ENCODE peak calls at places on chromosome 17, in five cellular contexts. One of them, this sample, is unnamed.

GRCh38 chr17:76341301-76341700 is 12.4 kb downstream of the PRPSAP1 start:
- DNase-seq in iris pigment epithelial cell: no peak
- DNase-seq in hepatic stellate cell: no peak
- DNase-seq in upper lobe of right lung: no peak
- DNase-seq in T-helper 2 cell: no peak
- DNase-seq in this sample: no peak

GRCh38 chr17:280901-281300 is 71.7 kb downstream of the RPH3AL start:
- DNase-seq in iris pigment epithelial cell: no peak
- DNase-seq in hepatic stellate cell: no peak
- DNase-seq in upper lobe of right lung: peak
- DNase-seq in T-helper 2 cell: no peak
- DNase-seq in this sample: no peak

GRCh38 chr17:74281799-74282198 is 7.8 kb downstream of the DNAI2 start:
- DNase-seq in iris pigment epithelial cell: no peak
- DNase-seq in hepatic stellate cell: no peak
- DNase-seq in upper lobe of right lung: no peak
- DNase-seq in T-helper 2 cell: no peak
- DNase-seq in this sample: no peak

GRCh38 chr17:80346498-80347275 is 68.3 kb upstream of the ENDOV start:
- DNase-seq in iris pigment epithelial cell: no peak
- DNase-seq in hepatic stellate cell: no peak
- DNase-seq in upper lobe of right lung: peak
- DNase-seq in T-helper 2 cell: no peak
- DNase-seq in this sample: no peak

GRCh38 chr17:9517396-9517795 is 58.2 kb downstream of the STX8 start:
- DNase-seq in iris pigment epithelial cell: no peak
- DNase-seq in hepatic stellate cell: no peak
- DNase-seq in upper lobe of right lung: no peak
- DNase-seq in T-helper 2 cell: no peak
- DNase-seq in this sample: no peak

GRCh38 chr17:36510636-36511035 is 24.0 kb downstream of the MYO19 start:
- DNase-seq in iris pigment epithelial cell: no peak
- DNase-seq in hepatic stellate cell: no peak
- DNase-seq in upper lobe of right lung: no peak
- DNase-seq in T-helper 2 cell: no peak
- DNase-seq in this sample: no peak

GRCh38 chr17:70906808-70907207 is 737.5 kb downstream of the KCNJ2 start:
- DNase-seq in iris pigment epithelial cell: peak
- DNase-seq in hepatic stellate cell: no peak
- DNase-seq in upper lobe of right lung: no peak
- DNase-seq in T-helper 2 cell: no peak
- DNase-seq in this sample: no peak

GRCh38 chr17:1647802-1648581 is 1.7 kb downstream of the RILP start:
- DNase-seq in iris pigment epithelial cell: no peak
- DNase-seq in hepatic stellate cell: no peak
- DNase-seq in upper lobe of right lung: peak
- DNase-seq in T-helper 2 cell: no peak
- DNase-seq in this sample: no peak

GRCh38 chr17:75601057-75601987 is 13.7 kb downstream of the MYO15B start:
- DNase-seq in iris pigment epithelial cell: peak
- DNase-seq in hepatic stellate cell: no peak
- DNase-seq in upper lobe of right lung: peak
- DNase-seq in T-helper 2 cell: peak
- DNase-seq in this sample: peak

GRCh38 chr17:60641810-60642220 is 35.8 kb upstream of the BCAS3 start:
- DNase-seq in iris pigment epithelial cell: peak
- DNase-seq in hepatic stellate cell: peak
- DNase-seq in upper lobe of right lung: no peak
- DNase-seq in T-helper 2 cell: peak
- DNase-seq in this sample: peak

GRCh38 chr17:17142556-17142955 is 63.6 kb downstream of the PLD6 start:
- DNase-seq in iris pigment epithelial cell: no peak
- DNase-seq in hepatic stellate cell: no peak
- DNase-seq in upper lobe of right lung: no peak
- DNase-seq in T-helper 2 cell: no peak
- DNase-seq in this sample: no peak

GRCh38 chr17:16491703-16492612 is at the start of gene LRRC75A:
- DNase-seq in iris pigment epithelial cell: peak
- DNase-seq in hepatic stellate cell: peak
- DNase-seq in upper lobe of right lung: peak
- DNase-seq in T-helper 2 cell: peak
- DNase-seq in this sample: peak

GRCh38 chr17:78647030-78647429 is 69.8 kb upstream of the DNAH17 start:
- DNase-seq in iris pigment epithelial cell: no peak
- DNase-seq in hepatic stellate cell: no peak
- DNase-seq in upper lobe of right lung: no peak
- DNase-seq in T-helper 2 cell: no peak
- DNase-seq in this sample: no peak

GRCh38 chr17:64291268-64291851 is 28.3 kb upstream of the TEX2 start:
- DNase-seq in iris pigment epithelial cell: no peak
- DNase-seq in hepatic stellate cell: no peak
- DNase-seq in upper lobe of right lung: no peak
- DNase-seq in T-helper 2 cell: no peak
- DNase-seq in this sample: no peak

This sample was measured in GM13976.